ENCODE peak calls at places on chromosomes 1 and 21, in ten cellular contexts. R, Y, X, O, Q, J, W, M, C and T are unnamed samples.

GRCh38 chr1:162381383-162381782 is at the start of gene C1orf226:
- DNase-seq in Q (peak), W (no peak), R (no peak), Y (no peak), O (no peak), X (no peak), J (no peak), M (no peak), C (no peak), T (no peak)

GRCh38 chr1:112849425-112849966 is 106.5 kb downstream of the SLC16A1 start:
- DNase-seq in R (no peak), O (peak), C (peak), W (no peak), J (no peak), Q (peak), Y (no peak), M (peak), X (peak), T (no peak)

GRCh38 chr1:238690415-238690814 is 696.0 kb upstream of the CHRM3 start:
- DNase-seq in Q (no peak), W (no peak), R (no peak), Y (no peak), X (no peak), O (no peak), J (no peak), C (peak), M (no peak), T (no peak)

GRCh38 chr1:22563671-22564612 is 653 bp downstream of the EPHA8 start:
- DNase-seq in W (no peak), J (no peak), M (no peak), R (no peak), C (no peak), O (no peak), Q (no peak), X (no peak), Y (no peak), T (no peak)

GRCh38 chr1:173708787-173709186 is 6.0 kb upstream of the KLHL20 start:
- DNase-seq in Y (no peak), Q (no peak), R (no peak), O (no peak), X (no peak), J (no peak), W (no peak), C (no peak), M (no peak), T (no peak)

GRCh38 chr1:47778280-47778679 is 218.9 kb downstream of the TRABD2B start:
- DNase-seq in R (no peak), O (no peak), J (no peak), W (no peak), C (no peak), Y (no peak), M (no peak), X (no peak), Q (no peak), T (no peak)

GRCh38 chr21:39314155-39315027 is 959 bp upstream of the BRWD1 start:
- DNase-seq in C (peak), O (peak), X (peak), M (peak), J (peak), W (peak), Y (peak), R (no peak), Q (peak), T (no peak)

GRCh38 chr1:246447501-246447900 is 59.6 kb downstream of the SMYD3 start:
- DNase-seq in W (no peak), Q (no peak), M (no peak), X (peak), R (no peak), Y (no peak), C (no peak), J (no peak), O (peak), T (no peak)

GRCh38 chr1:8239306-8240023 is 78.4 kb upstream of the SLC45A1 start:
- DNase-seq in M (no peak), Y (no peak), W (no peak), X (no peak), C (peak), R (no peak), Q (peak), J (no peak), O (no peak), T (no peak)

GRCh38 chr21:36889401-36889800 is 77.1 kb downstream of the HLCS start:
- DNase-seq in W (no peak), Y (no peak), O (no peak), R (no peak), C (no peak), J (no peak), M (no peak), X (no peak), Q (no peak), T (no peak)

GRCh38 chr1:192581131-192581927 is 5.8 kb downstream of the RGS1 start:
- DNase-seq in W (no peak), X (no peak), J (no peak), O (no peak), Y (no peak), C (no peak), R (no peak), Q (no peak), M (no peak), T (no peak)

GRCh38 chr1:242811092-242811840 is 286.8 kb upstream of the PLD5 start:
- DNase-seq in X (no peak), W (no peak), M (no peak), J (no peak), C (no peak), Q (peak), Y (no peak), O (no peak), R (no peak), T (no peak)

GRCh38 chr1:119219711-119220110 is 79.3 kb upstream of the WARS2 start:
- DNase-seq in O (no peak), J (no peak), C (no peak), Q (no peak), M (no peak), W (no peak), X (no peak), R (no peak), Y (no peak), T (no peak)

GRCh38 chr21:30478015-30478414 is 2.2 kb downstream of the KRTAP19-1 start:
- DNase-seq in Y (no peak), R (no peak), X (no peak), O (no peak), W (no peak), C (no peak), Q (no peak), M (no peak), J (no peak), T (no peak)

GRCh38 chr1:58879464-58879863 is 95.6 kb upstream of the JUN start:
- DNase-seq in R (no peak), J (no peak), O (no peak), Y (no peak), M (no peak), Q (no peak), X (no peak), C (no peak), W (no peak), T (no peak)

GRCh38 chr1:96464991-96465875 is 256.4 kb upstream of the PTBP2 start:
- DNase-seq in X (no peak), O (no peak), W (no peak), Y (no peak), Q (peak), J (no peak), R (no peak), C (no peak), M (no peak), T (no peak)

GRCh38 chr1:9836632-9836960 is 12.8 kb upstream of the CLSTN1 start:
- DNase-seq in O (no peak), C (no peak), J (no peak), X (no peak), W (no peak), M (no peak), R (no peak), Q (no peak), Y (no peak), T (no peak)

GRCh38 chr1:42259059-42259738 is 75.8 kb downstream of the FOXJ3 start:
- DNase-seq in C (peak), J (no peak), R (no peak), M (no peak), Q (no peak), Y (no peak), O (no peak), X (peak), W (no peak), T (no peak)

GRCh38 chr1:152021557-152021956 is 15.2 kb downstream of the S100A11 start:
- DNase-seq in Q (no peak), J (no peak), M (no peak), C (no peak), W (no peak), R (no peak), Y (no peak), X (no peak), O (no peak), T (no peak)

GRCh38 chr1:193265716-193266115 is 79.3 kb upstream of the B3GALT2 start:
- DNase-seq in R (no peak), O (no peak), Q (no peak), M (no peak), Y (no peak), X (no peak), W (no peak), J (no peak), C (no peak), T (no peak)

GRCh38 chr21:21003701-21004100 is 5.5 kb downstream of the NCAM2 start:
- DNase-seq in R (no peak), W (no peak), M (no peak), Y (no peak), C (peak), J (no peak), X (peak), O (peak), Q (no peak), T (no peak)

GRCh38 chr1:43716559-43717281 is 9.4 kb downstream of the ST3GAL3 start:
- DNase-seq in M (no peak), J (no peak), O (peak), C (peak), Y (no peak), X (no peak), R (no peak), W (no peak), Q (no peak), T (no peak)

GRCh38 chr1:11286735-11287410 is 13.9 kb downstream of the UBIAD1 start:
- DNase-seq in X (peak), J (no peak), W (no peak), C (peak), O (peak), M (no peak), Q (no peak), Y (no peak), R (no peak), T (no peak)

GRCh38 chr1:215583185-215583692 is 16.1 kb downstream of the KCTD3 start:
- DNase-seq in W (no peak), Q (peak), R (no peak), Y (no peak), J (no peak), X (no peak), O (no peak), C (no peak), M (no peak), T (no peak)

GRCh38 chr1:208252126-208252853 is 8.1 kb upstream of the PLXNA2 start:
- DNase-seq in M (no peak), J (no peak), W (no peak), O (no peak), Y (no peak), C (no peak), R (no peak), X (peak), Q (no peak), T (no peak)

GRCh38 chr1:11285883-11286734 is 13.1 kb downstream of the UBIAD1 start:
- DNase-seq in C (peak), J (no peak), X (peak), R (no peak), M (no peak), W (no peak), Q (no peak), O (peak), Y (no peak), T (no peak)